ENCODE peak calls at places on chromosome 13, in nine cellular contexts. F is upper lobe of left lung, Z is WERI-Rb-1, S is cardiac muscle cell, M is adrenal gland, U is CD14-positive monocyte, N is body of pancreas, Q is heart right ventricle, O is neural progenitor cell. A is an unnamed sample.

GRCh38 chr13:45205124-45205523 is 4.3 kb upstream of the KCTD4 start:
- DNase-seq in Z (no peak), F (no peak), M (no peak), Q (no peak), U (no peak), N (no peak), O (no peak), S (no peak), A (no peak)

GRCh38 chr13:40490086-40490723 is 176.2 kb downstream of the FOXO1 start:
- DNase-seq in U (no peak), M (no peak), N (no peak), O (no peak), S (no peak), Z (no peak), Q (no peak), F (no peak), A (no peak)

GRCh38 chr13:39417131-39417530 is 185.9 kb downstream of the LHFPL6 start:
- DNase-seq in Z (no peak), Q (no peak), M (no peak), O (peak), S (peak), U (no peak), N (no peak), F (no peak), A (peak)

GRCh38 chr13:66405908-66406802 is 824.0 kb downstream of the PCDH9 start:
- DNase-seq in S (peak), Q (no peak), N (no peak), U (no peak), F (no peak), Z (no peak), M (no peak), O (peak), A (no peak)

GRCh38 chr13:88051746-88052482 is 380.7 kb downstream of the SLITRK5 start:
- DNase-seq in M (no peak), F (peak), S (no peak), Z (no peak), Q (peak), O (peak), U (no peak), N (no peak), A (no peak)

GRCh38 chr13:27442071-27442647 is 8.2 kb downstream of the MTIF3 start:
- DNase-seq in Z (no peak), S (no peak), Q (no peak), U (no peak), F (no peak), O (no peak), N (no peak), M (no peak), A (no peak)

GRCh38 chr13:78977311-78977710 is 318.4 kb upstream of the OBI1 start:
- DNase-seq in Q (no peak), M (no peak), O (no peak), N (no peak), Z (no peak), F (no peak), U (no peak), S (no peak), A (no peak)

GRCh38 chr13:59562924-59563323 is 600.8 kb downstream of the DIAPH3 start:
- DNase-seq in O (no peak), S (no peak), M (no peak), Z (no peak), U (no peak), N (no peak), Q (no peak), F (no peak), A (no peak)

GRCh38 chr13:112760440-112760839 is 70.6 kb downstream of the ATP11A start:
- DNase-seq in N (no peak), Q (no peak), O (no peak), U (no peak), S (no peak), F (no peak), Z (no peak), M (no peak), A (no peak)

GRCh38 chr13:21152251-21152899 is 24.0 kb downstream of the SKA3 start:
- DNase-seq in N (no peak), F (no peak), M (no peak), U (no peak), O (peak), Z (no peak), S (no peak), Q (no peak), A (no peak)

GRCh38 chr13:99227909-99228688 is 27.4 kb downstream of the UBAC2 start:
- DNase-seq in S (no peak), F (no peak), O (no peak), M (peak), Q (no peak), U (peak), Z (no peak), N (no peak), A (no peak)

GRCh38 chr13:99151516-99151915 is 49.1 kb upstream of the UBAC2 start:
- DNase-seq in O (no peak), S (peak), M (no peak), Z (no peak), Q (no peak), N (no peak), F (no peak), U (no peak), A (no peak)

GRCh38 chr13:83220241-83220640 is 662.0 kb downstream of the SLITRK1 start:
- DNase-seq in Z (no peak), U (no peak), Q (no peak), F (no peak), S (no peak), O (no peak), N (no peak), M (no peak), A (no peak)

GRCh38 chr13:94031609-94032008 is 447.9 kb downstream of the DCT start:
- DNase-seq in O (no peak), Q (no peak), M (no peak), Z (no peak), F (no peak), U (no peak), N (no peak), S (peak), A (no peak)

GRCh38 chr13:111908981-111909380 is 158.0 kb upstream of the SOX1 start:
- DNase-seq in O (no peak), F (no peak), M (no peak), U (no peak), Q (no peak), Z (no peak), N (no peak), S (no peak), A (peak)

GRCh38 chr13:55673910-55674309 is 1466.8 kb upstream of the PRR20A start:
- DNase-seq in O (no peak), M (no peak), N (no peak), F (no peak), S (no peak), Q (no peak), U (no peak), Z (no peak), A (no peak)

GRCh38 chr13:21557995-21558394 is 46.0 kb downstream of the MICU2 start:
- DNase-seq in M (no peak), U (no peak), O (peak), F (no peak), S (peak), N (no peak), Z (peak), Q (no peak), A (no peak)

GRCh38 chr13:30364876-30365275 is 57.4 kb upstream of the UBE2L5 start:
- DNase-seq in S (peak), N (no peak), U (no peak), F (no peak), O (no peak), M (no peak), Q (no peak), Z (no peak), A (no peak)

GRCh38 chr13:40370662-40371061 is 295.8 kb downstream of the FOXO1 start:
- DNase-seq in O (no peak), S (no peak), N (no peak), Z (no peak), Q (no peak), F (no peak), M (no peak), U (no peak), A (no peak)

GRCh38 chr13:42524487-42525034 is 49.4 kb upstream of the TNFSF11 start:
- DNase-seq in Q (no peak), U (no peak), Z (no peak), M (no peak), F (no peak), O (no peak), N (no peak), S (no peak), A (no peak)

DNA sequence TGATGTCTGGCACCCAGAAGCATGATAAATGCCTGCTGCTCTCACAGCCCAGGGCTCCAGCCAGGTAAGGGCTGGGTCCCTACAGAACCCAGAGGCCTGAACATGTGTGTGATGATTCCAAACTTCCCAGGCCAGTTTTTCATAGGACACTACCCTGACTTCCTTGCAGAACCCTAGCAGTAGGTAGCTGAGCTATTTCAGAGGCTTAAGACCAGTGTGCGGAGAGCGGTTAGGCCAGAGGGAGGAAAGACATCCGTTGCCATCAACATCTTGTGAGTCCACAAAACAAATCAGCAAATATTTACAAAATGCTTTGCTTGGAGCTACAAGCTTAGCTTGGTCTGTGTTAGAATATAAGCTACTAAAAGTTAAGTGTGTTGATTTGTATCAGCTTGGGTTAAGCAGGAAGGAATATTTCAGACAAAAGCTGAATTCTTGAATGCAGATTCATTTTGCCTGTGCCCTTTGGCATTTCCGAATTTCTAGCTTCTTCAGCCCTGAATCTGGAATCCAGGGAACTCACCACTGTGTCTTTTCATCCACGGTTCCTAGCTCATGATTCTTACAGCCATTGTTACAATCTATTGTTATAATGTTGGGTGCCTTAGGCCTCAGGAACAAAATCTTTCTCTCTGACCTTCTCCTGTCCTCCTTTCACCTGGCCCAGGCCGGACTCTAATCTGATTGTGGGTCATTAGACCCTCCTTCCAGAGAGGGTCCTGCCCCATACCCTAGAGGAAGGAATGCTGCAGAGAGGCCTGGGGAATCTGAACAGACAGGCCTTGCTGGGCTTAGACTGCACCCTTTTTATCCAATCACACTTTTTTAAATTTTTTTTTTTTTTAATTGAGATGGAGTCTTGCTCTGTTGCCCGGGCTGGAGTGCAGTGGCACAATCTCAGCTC is 12.4 kb downstream of the RAB20 start:
- DNase-seq in Q (no peak), S (no peak), N (no peak), F (no peak), O (no peak), U (no peak), Z (no peak), M (no peak), A (no peak)
- TF ChIP-seq CTCF in Q (no peak), S (no peak), N (no peak), F (no peak), O (no peak), U (no peak), Z (no peak), M (no peak), A (no peak)

GRCh38 chr13:91647361-91647970 is 249.0 kb downstream of the GPC5 start:
- DNase-seq in S (peak), Z (peak), N (peak), F (no peak), Q (peak), O (peak), M (peak), U (no peak), A (no peak)
- TF ChIP-seq CTCF in S (peak), Z (peak), N (no peak), F (no peak), Q (peak), O (peak), M (no peak), U (peak), A (no peak)

DNA sequence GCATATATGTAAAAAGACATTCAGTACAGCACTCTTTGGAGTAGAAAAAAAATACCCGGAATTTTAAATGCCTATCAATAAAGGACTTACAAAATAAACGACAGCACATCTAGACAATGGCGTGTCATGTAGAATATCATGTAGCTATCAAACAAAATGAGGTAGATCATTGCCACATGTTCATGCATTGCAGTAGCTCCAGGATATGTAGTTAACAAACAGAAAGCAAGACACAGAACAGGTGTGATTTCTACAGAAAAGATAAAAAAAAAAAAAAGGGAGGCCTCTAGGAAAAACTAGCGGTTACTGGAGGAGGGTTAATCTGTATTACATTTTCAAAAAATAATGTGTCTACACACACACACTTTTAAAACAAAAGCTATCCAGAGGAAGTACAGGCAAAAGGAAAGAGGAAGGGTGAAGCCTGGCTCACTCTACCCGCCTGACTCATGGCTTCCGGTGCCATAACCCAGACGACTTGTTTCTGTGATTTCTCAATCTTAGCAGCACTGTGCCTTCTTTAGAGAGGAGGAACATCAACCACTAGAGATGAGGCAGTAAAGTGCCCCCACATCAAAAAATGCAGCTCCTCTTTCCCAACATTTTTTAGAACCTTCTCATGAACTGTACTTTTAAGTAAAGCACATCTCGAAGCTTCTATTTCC is 6.9 kb downstream of the KCTD12 start:
- DNase-seq in Z (no peak), Q (peak), S (peak), U (peak), M (peak), F (no peak), O (no peak), N (peak), A (peak)
- TF ChIP-seq CTCF in Z (no peak), Q (no peak), S (no peak), U (no peak), M (no peak), F (no peak), O (no peak), N (no peak), A (no peak)

GRCh38 chr13:50081106-50081898 is 66.1 kb downstream of the KCNRG start:
- DNase-seq in F (peak), U (peak), O (peak), Z (peak), S (peak), Q (peak), N (peak), M (peak), A (peak)
- TF ChIP-seq CTCF in F (no peak), U (no peak), O (peak), Z (no peak), S (peak), Q (no peak), N (no peak), M (peak), A (no peak)

DNA sequence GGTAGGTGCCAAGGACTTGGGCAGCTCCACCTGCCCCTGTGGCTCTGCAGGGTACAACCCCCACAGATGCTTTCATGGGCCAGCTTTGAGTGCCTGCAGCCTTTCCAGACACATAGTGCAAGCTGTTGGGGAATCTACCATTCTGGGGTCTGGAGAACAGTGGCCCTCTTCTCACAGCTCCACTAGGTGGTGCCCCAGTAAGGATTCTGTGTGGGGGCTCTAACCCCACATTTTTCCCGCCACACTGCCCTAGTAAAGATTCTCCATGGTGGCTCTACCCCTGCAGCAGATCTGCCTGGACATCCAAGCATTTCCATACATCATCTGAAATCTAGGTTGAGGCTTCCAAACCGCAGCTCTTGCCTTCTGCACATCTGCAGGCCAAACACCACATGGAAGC is 149.7 kb upstream of the FNDC3A start:
- DNase-seq in N (no peak), U (no peak), F (no peak), Q (no peak), M (no peak), S (no peak), Z (no peak), O (no peak), A (no peak)
- TF ChIP-seq CTCF in N (no peak), U (no peak), F (no peak), Q (no peak), M (no peak), S (no peak), Z (no peak), O (no peak), A (no peak)

A was measured in heart left ventricle.